ENCODE peak calls at places on chromosomes 11 and 22, in seven cellular contexts. One of them, this sample, is unnamed.

GRCh38 chr11:125075900-125076317 is 12.8 kb downstream of the SLC37A2 start:
- DNase-seq in stimulated activated naive CD8-positive, alpha-beta T cell treated with anti-CD3 and anti-CD28 coated beads, Interleukin-15, Interleukin-2, amounts not matched to agents 100 U/mL and 50 U/mL, for 24 hours: no peak
- DNase-seq in epithelial cell of proximal tubule: no peak
- DNase-seq in AG08395: no peak
- DNase-seq in heart left ventricle: no peak
- DNase-seq in HS-5: no peak
- DNase-seq in stromal cell of bone marrow: peak; percentile 23
- DNase-seq in this sample: no peak

GRCh38 chr22:45296628-45297297 is 12.0 kb downstream of the UPK3A start:
- DNase-seq in stimulated activated naive CD8-positive, alpha-beta T cell treated with anti-CD3 and anti-CD28 coated beads, Interleukin-15, Interleukin-2, amounts not matched to agents 100 U/mL and 50 U/mL, for 24 hours: no peak
- DNase-seq in epithelial cell of proximal tubule: no peak
- DNase-seq in AG08395: no peak
- DNase-seq in heart left ventricle: no peak
- DNase-seq in HS-5: no peak
- DNase-seq in stromal cell of bone marrow: no peak
- DNase-seq in this sample: no peak

GRCh38 chr11:63888170-63889086 is 28.5 kb downstream of the RCOR2 start:
- DNase-seq in stimulated activated naive CD8-positive, alpha-beta T cell treated with anti-CD3 and anti-CD28 coated beads, Interleukin-15, Interleukin-2, amounts not matched to agents 100 U/mL and 50 U/mL, for 24 hours: peak; percentile 69
- DNase-seq in epithelial cell of proximal tubule: peak; percentile 45
- DNase-seq in AG08395: peak; percentile 66
- DNase-seq in heart left ventricle: peak; percentile 68
- DNase-seq in HS-5: no peak
- DNase-seq in stromal cell of bone marrow: peak; percentile 47
- DNase-seq in this sample: peak; percentile 80

GRCh38 chr11:6210274-6210955 is 5.1 kb downstream of the C11orf42 start:
- DNase-seq in stimulated activated naive CD8-positive, alpha-beta T cell treated with anti-CD3 and anti-CD28 coated beads, Interleukin-15, Interleukin-2, amounts not matched to agents 100 U/mL and 50 U/mL, for 24 hours: no peak
- DNase-seq in epithelial cell of proximal tubule: no peak
- DNase-seq in AG08395: peak; percentile 62
- DNase-seq in heart left ventricle: no peak
- DNase-seq in HS-5: no peak
- DNase-seq in stromal cell of bone marrow: no peak
- DNase-seq in this sample: no peak

GRCh38 chr11:66317322-66317765 is 500 bp upstream of the CD248 start:
- DNase-seq in stimulated activated naive CD8-positive, alpha-beta T cell treated with anti-CD3 and anti-CD28 coated beads, Interleukin-15, Interleukin-2, amounts not matched to agents 100 U/mL and 50 U/mL, for 24 hours: peak; percentile 73
- DNase-seq in epithelial cell of proximal tubule: no peak
- DNase-seq in AG08395: peak; percentile 76
- DNase-seq in heart left ventricle: peak; percentile 77
- DNase-seq in HS-5: no peak
- DNase-seq in stromal cell of bone marrow: no peak
- DNase-seq in this sample: no peak

GRCh38 chr22:48953830-48954229 is 873.8 kb downstream of the BRD1 start:
- DNase-seq in stimulated activated naive CD8-positive, alpha-beta T cell treated with anti-CD3 and anti-CD28 coated beads, Interleukin-15, Interleukin-2, amounts not matched to agents 100 U/mL and 50 U/mL, for 24 hours: no peak
- DNase-seq in epithelial cell of proximal tubule: no peak
- DNase-seq in AG08395: no peak
- DNase-seq in heart left ventricle: no peak
- DNase-seq in HS-5: no peak
- DNase-seq in stromal cell of bone marrow: no peak
- DNase-seq in this sample: peak; percentile 61

GRCh38 chr22:45946805-45947600 is 30.0 kb downstream of the WNT7B start:
- DNase-seq in stimulated activated naive CD8-positive, alpha-beta T cell treated with anti-CD3 and anti-CD28 coated beads, Interleukin-15, Interleukin-2, amounts not matched to agents 100 U/mL and 50 U/mL, for 24 hours: no peak
- DNase-seq in epithelial cell of proximal tubule: no peak
- DNase-seq in AG08395: no peak
- DNase-seq in heart left ventricle: peak; percentile 39
- DNase-seq in HS-5: no peak
- DNase-seq in stromal cell of bone marrow: no peak
- DNase-seq in this sample: no peak

GRCh38 chr11:46391578-46392420 is at the start of gene CHRM4:
- DNase-seq in stimulated activated naive CD8-positive, alpha-beta T cell treated with anti-CD3 and anti-CD28 coated beads, Interleukin-15, Interleukin-2, amounts not matched to agents 100 U/mL and 50 U/mL, for 24 hours: peak; percentile 49
- DNase-seq in epithelial cell of proximal tubule: no peak
- DNase-seq in AG08395: no peak
- DNase-seq in heart left ventricle: no peak
- DNase-seq in HS-5: no peak
- DNase-seq in stromal cell of bone marrow: no peak
- DNase-seq in this sample: no peak

GRCh38 chr11:44578279-44578678 is 12.8 kb downstream of the CD82 start:
- DNase-seq in stimulated activated naive CD8-positive, alpha-beta T cell treated with anti-CD3 and anti-CD28 coated beads, Interleukin-15, Interleukin-2, amounts not matched to agents 100 U/mL and 50 U/mL, for 24 hours: no peak
- DNase-seq in epithelial cell of proximal tubule: no peak
- DNase-seq in AG08395: no peak
- DNase-seq in heart left ventricle: no peak
- DNase-seq in HS-5: no peak
- DNase-seq in stromal cell of bone marrow: no peak
- DNase-seq in this sample: no peak

GRCh38 chr11:67666676-67667489 is 7.5 kb downstream of the ALDH3B2 start:
- DNase-seq in stimulated activated naive CD8-positive, alpha-beta T cell treated with anti-CD3 and anti-CD28 coated beads, Interleukin-15, Interleukin-2, amounts not matched to agents 100 U/mL and 50 U/mL, for 24 hours: no peak
- DNase-seq in epithelial cell of proximal tubule: no peak
- DNase-seq in AG08395: no peak
- DNase-seq in heart left ventricle: no peak
- DNase-seq in HS-5: no peak
- DNase-seq in stromal cell of bone marrow: no peak
- DNase-seq in this sample: no peak

GRCh38 chr11:106311531-106312230 is 234.2 kb downstream of the AASDHPPT start:
- DNase-seq in stimulated activated naive CD8-positive, alpha-beta T cell treated with anti-CD3 and anti-CD28 coated beads, Interleukin-15, Interleukin-2, amounts not matched to agents 100 U/mL and 50 U/mL, for 24 hours: no peak
- DNase-seq in epithelial cell of proximal tubule: no peak
- DNase-seq in AG08395: peak; percentile 62
- DNase-seq in heart left ventricle: no peak
- DNase-seq in HS-5: no peak
- DNase-seq in stromal cell of bone marrow: no peak
- DNase-seq in this sample: no peak

GRCh38 chr11:69048056-69048717 is 545 bp upstream of the TPCN2 start:
- DNase-seq in stimulated activated naive CD8-positive, alpha-beta T cell treated with anti-CD3 and anti-CD28 coated beads, Interleukin-15, Interleukin-2, amounts not matched to agents 100 U/mL and 50 U/mL, for 24 hours: no peak
- DNase-seq in epithelial cell of proximal tubule: no peak
- DNase-seq in AG08395: no peak
- DNase-seq in heart left ventricle: no peak
- DNase-seq in HS-5: no peak
- DNase-seq in stromal cell of bone marrow: no peak
- DNase-seq in this sample: no peak

GRCh38 chr11:9574556-9574805 is 1.0 kb downstream of the WEE1 start:
- DNase-seq in stimulated activated naive CD8-positive, alpha-beta T cell treated with anti-CD3 and anti-CD28 coated beads, Interleukin-15, Interleukin-2, amounts not matched to agents 100 U/mL and 50 U/mL, for 24 hours: peak; percentile 40
- DNase-seq in epithelial cell of proximal tubule: no peak
- DNase-seq in AG08395: no peak
- DNase-seq in heart left ventricle: peak; percentile 59
- DNase-seq in HS-5: no peak
- DNase-seq in stromal cell of bone marrow: no peak
- DNase-seq in this sample: no peak

GRCh38 chr22:27212617-27213177 is 555.3 kb downstream of the MIAT start:
- DNase-seq in stimulated activated naive CD8-positive, alpha-beta T cell treated with anti-CD3 and anti-CD28 coated beads, Interleukin-15, Interleukin-2, amounts not matched to agents 100 U/mL and 50 U/mL, for 24 hours: no peak
- DNase-seq in epithelial cell of proximal tubule: peak; percentile 72
- DNase-seq in AG08395: peak; percentile 93
- DNase-seq in heart left ventricle: peak; percentile 73
- DNase-seq in HS-5: peak; percentile 71
- DNase-seq in stromal cell of bone marrow: peak; percentile 100
- DNase-seq in this sample: peak; percentile 84

GRCh38 chr22:23405366-23405851 is 174.7 kb downstream of the IGLL1 start:
- DNase-seq in stimulated activated naive CD8-positive, alpha-beta T cell treated with anti-CD3 and anti-CD28 coated beads, Interleukin-15, Interleukin-2, amounts not matched to agents 100 U/mL and 50 U/mL, for 24 hours: no peak
- DNase-seq in epithelial cell of proximal tubule: no peak
- DNase-seq in AG08395: no peak
- DNase-seq in heart left ventricle: no peak
- DNase-seq in HS-5: no peak
- DNase-seq in stromal cell of bone marrow: no peak
- DNase-seq in this sample: no peak

GRCh38 chr11:114317738-114318137 is 21.5 kb downstream of the NNMT start:
- DNase-seq in stimulated activated naive CD8-positive, alpha-beta T cell treated with anti-CD3 and anti-CD28 coated beads, Interleukin-15, Interleukin-2, amounts not matched to agents 100 U/mL and 50 U/mL, for 24 hours: no peak
- DNase-seq in epithelial cell of proximal tubule: no peak
- DNase-seq in AG08395: peak; percentile 43
- DNase-seq in heart left ventricle: peak; percentile 32
- DNase-seq in HS-5: no peak
- DNase-seq in stromal cell of bone marrow: peak; percentile 67
- DNase-seq in this sample: peak; percentile 61

GRCh38 chr22:23149743-23150238 is 4.5 kb downstream of the RAB36 start:
- DNase-seq in stimulated activated naive CD8-positive, alpha-beta T cell treated with anti-CD3 and anti-CD28 coated beads, Interleukin-15, Interleukin-2, amounts not matched to agents 100 U/mL and 50 U/mL, for 24 hours: no peak
- DNase-seq in epithelial cell of proximal tubule: no peak
- DNase-seq in AG08395: no peak
- DNase-seq in heart left ventricle: peak; percentile 57
- DNase-seq in HS-5: no peak
- DNase-seq in stromal cell of bone marrow: no peak
- DNase-seq in this sample: no peak

This sample was measured in aorta.